ENCODE peak calls at places on chromosomes 2 and 18, in five cellular contexts. F, D, J, N and X are unnamed samples.

GRCh38 chr2:240226672-240227537 is 86.4 kb upstream of the OTOS start:
- DNase-seq in F (no peak), N (no peak), J (peak; percentile 36), D (peak; percentile 33), X (no peak)

GRCh38 chr2:205848601-205849000 is 166.3 kb downstream of the NRP2 start:
- DNase-seq in N (no peak), D (no peak), F (no peak), J (no peak), X (no peak)

GRCh38 chr2:191311627-191312026 is 66.4 kb downstream of the MYO1B start:
- DNase-seq in N (no peak), F (no peak), D (no peak), J (no peak), X (no peak)

GRCh38 chr2:71226391-71226964 is 425 bp downstream of the PAIP2B start:
- DNase-seq in F (peak; percentile 30), N (peak; percentile 39), D (peak; percentile 71), J (peak; percentile 49), X (peak; percentile 77)

GRCh38 chr2:71811157-71811556 is 336.5 kb downstream of the CYP26B1 start:
- DNase-seq in J (peak; percentile 9), D (no peak), F (no peak), N (no peak), X (no peak)

GRCh38 chr2:224449212-224450147 is 47.6 kb upstream of the FAM124B start:
- DNase-seq in F (peak; percentile 24), N (no peak), D (no peak), J (no peak), X (no peak)

GRCh38 chr2:202249521-202249850 is 11.1 kb upstream of the SUMO1 start:
- DNase-seq in D (no peak), N (no peak), F (no peak), J (no peak), X (no peak)

GRCh38 chr2:45192991-45193390 is 183.7 kb upstream of the SIX2 start:
- DNase-seq in D (no peak), F (no peak), N (no peak), J (no peak), X (no peak)

GRCh38 chr18:78643981-78644380 is 335.6 kb upstream of the SALL3 start:
- DNase-seq in J (no peak), N (no peak), D (no peak), F (no peak), X (no peak)

GRCh38 chr2:115160523-115161521 is 718.4 kb downstream of the DPP10 start:
- DNase-seq in D (no peak), J (peak; percentile 76), F (peak; percentile 67), N (no peak), X (no peak)

GRCh38 chr2:75607988-75608683 is 38.4 kb upstream of the MRPL19 start:
- DNase-seq in J (no peak), D (no peak), N (no peak), F (no peak), X (no peak)

GRCh38 chr18:41618135-41618534 is 336.9 kb upstream of the PIK3C3 start:
- DNase-seq in N (peak; percentile 75), D (no peak), F (no peak), J (no peak), X (no peak)

GRCh38 chr2:84603911-84604310 is 87.6 kb downstream of the DNAH6 start:
- DNase-seq in F (no peak), J (no peak), N (no peak), D (no peak), X (no peak)

GRCh38 chr2:168884990-168885389 is 5.2 kb downstream of the SPC25 start:
- DNase-seq in N (no peak), D (no peak), J (no peak), F (no peak), X (no peak)

GRCh38 chr18:28115149-28115550 is 61.8 kb downstream of the CDH2 start:
- DNase-seq in D (no peak), J (no peak), F (no peak), N (no peak), X (no peak)

GRCh38 chr2:7191927-7192326 is 274.7 kb downstream of the RNF144A start:
- DNase-seq in F (no peak), N (no peak), J (peak; percentile 43), D (no peak), X (peak; percentile 4)

GRCh38 chr2:47357475-47357874 is 45.5 kb upstream of the MSH2 start:
- DNase-seq in D (peak; percentile 50), J (no peak), F (no peak), N (no peak), X (peak; percentile 61)

GRCh38 chr2:130796280-130796679 is 40.4 kb upstream of the ARHGEF4 start:
- DNase-seq in N (no peak), D (no peak), F (no peak), J (no peak), X (no peak)

GRCh38 chr2:54725343-54726099 is 2.1 kb downstream of the EML6 start:
- DNase-seq in J (no peak), D (no peak), F (peak; percentile 4), N (no peak), X (peak; percentile 22)

GRCh38 chr18:58367425-58368140 is 261.3 kb downstream of the ALPK2 start:
- DNase-seq in N (no peak), F (no peak), D (no peak), J (no peak), X (no peak)

GRCh38 chr2:74887961-74888670 is 54.2 kb downstream of the HK2 start:
- DNase-seq in F (no peak), J (no peak), N (no peak), D (no peak), X (no peak)

GRCh38 chr2:205024822-205025518 is 479.7 kb downstream of the PARD3B start:
- DNase-seq in F (no peak), N (no peak), D (no peak), J (no peak), X (no peak)

GRCh38 chr2:7034313-7034712 is 117.1 kb downstream of the RNF144A start:
- DNase-seq in N (no peak), D (no peak), F (no peak), J (no peak), X (peak; percentile 30)

GRCh38 chr18:45657357-45658335 is 42.4 kb downstream of the SLC14A2 start:
- DNase-seq in N (no peak), F (no peak), D (no peak), J (no peak), X (no peak)

GRCh38 chr2:216665240-216665639 is 30.1 kb downstream of the IGFBP5 start:
- DNase-seq in D (no peak), J (no peak), N (no peak), F (no peak), X (peak; percentile 85)

GRCh38 chr2:192196451-192197194 is 1.9 kb upstream of the TMEFF2 start:
- DNase-seq in F (no peak), N (peak; percentile 20), J (no peak), D (no peak), X (no peak)

GRCh38 chr18:78679861-78680260 is 299.8 kb upstream of the SALL3 start:
- DNase-seq in D (no peak), J (no peak), F (no peak), N (no peak), X (no peak)

GRCh38 chr2:236363878-236364277 is 99.7 kb upstream of the ASB18 start:
- DNase-seq in J (no peak), F (no peak), D (no peak), N (no peak), X (no peak)

GRCh38 chr2:100470898-100471514 is 724 bp downstream of the NMS start:
- DNase-seq in J (peak; percentile 80), D (no peak), N (no peak), F (peak; percentile 44), X (no peak)

GRCh38 chr18:49094136-49094535 is 143.4 kb upstream of the SMAD7 start:
- DNase-seq in N (no peak), D (no peak), F (no peak), J (no peak), X (no peak)

GRCh38 chr2:10912796-10913445 is 1.2 kb downstream of the KCNF1 start:
- DNase-seq in J (no peak), N (no peak), F (no peak), D (no peak), X (no peak)

GRCh38 chr2:168086805-168087204 is 160.6 kb downstream of the STK39 start:
- DNase-seq in J (no peak), F (no peak), N (no peak), D (no peak), X (no peak)